ENCODE peak calls at places on chromosomes 11 and 22, in eight cellular contexts. V is A549; O is IMR-90; Y is HCT116; W is cardiac muscle cell; H is astrocyte of the spinal cord; J is CD8-positive, alpha-beta T cell; Q is epithelial cell of proximal tubule. F is an unnamed sample.

GRCh38 chr22:26892401-26893033 is 235.1 kb downstream of the MIAT start:
- DNase-seq in V (no peak), O (no peak), Y (no peak), W (no peak), H (no peak), J (no peak), Q (no peak), F (no peak)

GRCh38 chr22:47154621-47155081 is 392.2 kb downstream of the TBC1D22A start:
- DNase-seq in V (no peak), O (peak), Y (no peak), W (peak), H (peak), J (no peak), Q (no peak), F (no peak)

GRCh38 chr11:1491379-1491778 is 4.8 kb upstream of the MOB2 start:
- DNase-seq in V (no peak), O (no peak), Y (no peak), W (no peak), H (no peak), J (no peak), Q (no peak), F (no peak)

GRCh38 chr11:76788661-76789442 is 5.7 kb downstream of the TSKU start:
- DNase-seq in V (no peak), O (no peak), Y (peak), W (no peak), H (no peak), J (no peak), Q (no peak), F (no peak)

GRCh38 chr11:128484172-128484571 is 103.2 kb downstream of the ETS1 start:
- DNase-seq in V (no peak), O (no peak), Y (no peak), W (no peak), H (no peak), J (no peak), Q (no peak), F (peak)

GRCh38 chr22:20787746-20788626 is 14.1 kb downstream of the SERPIND1 start:
- DNase-seq in V (no peak), O (no peak), Y (no peak), W (no peak), H (no peak), J (no peak), Q (no peak), F (no peak)

GRCh38 chr22:49961601-49962011 is 1.0 kb downstream of the PIM3 start:
- DNase-seq in V (no peak), O (no peak), Y (no peak), W (peak), H (peak), J (peak), Q (no peak), F (peak)

GRCh38 chr22:44068422-44069191 is 44.5 kb downstream of the PARVB start:
- DNase-seq in V (no peak), O (no peak), Y (no peak), W (no peak), H (no peak), J (no peak), Q (no peak), F (no peak)

GRCh38 chr11:6817668-6818067 is 18.2 kb upstream of the OR6A2 start:
- DNase-seq in V (no peak), O (peak), Y (no peak), W (no peak), H (no peak), J (no peak), Q (no peak), F (peak)

GRCh38 chr11:86996953-86997570 is 40.7 kb upstream of the TMEM135 start:
- DNase-seq in V (no peak), O (no peak), Y (no peak), W (no peak), H (no peak), J (no peak), Q (no peak), F (no peak)

GRCh38 chr22:17339095-17339693 is 30.1 kb upstream of the CECR2 start:
- DNase-seq in V (no peak), O (no peak), Y (no peak), W (peak), H (no peak), J (no peak), Q (no peak), F (no peak)

GRCh38 chr11:79090191-79090590 is 350.6 kb downstream of the TENM4 start:
- DNase-seq in V (no peak), O (no peak), Y (no peak), W (no peak), H (no peak), J (no peak), Q (no peak), F (no peak)

GRCh38 chr11:65064847-65065240 is 6.5 kb upstream of the NAALADL1 start:
- DNase-seq in V (no peak), O (no peak), Y (no peak), W (no peak), H (no peak), J (no peak), Q (no peak), F (no peak)

GRCh38 chr22:48178536-48178935 is 1416.1 kb downstream of the TBC1D22A start:
- DNase-seq in V (no peak), O (no peak), Y (no peak), W (no peak), H (no peak), J (no peak), Q (no peak), F (no peak)

GRCh38 chr22:23233746-23234408 is 53.6 kb downstream of the BCR start:
- DNase-seq in V (no peak), O (peak), Y (no peak), W (peak), H (peak), J (no peak), Q (no peak), F (no peak)

GRCh38 chr11:112656772-112657428 is 304.3 kb upstream of the NCAM1 start:
- DNase-seq in V (no peak), O (peak), Y (peak), W (peak), H (peak), J (no peak), Q (no peak), F (no peak)

GRCh38 chr22:30879398-30879797 is 89.2 kb downstream of the MORC2 start:
- DNase-seq in V (no peak), O (no peak), Y (no peak), W (no peak), H (no peak), J (no peak), Q (no peak), F (no peak)

GRCh38 chr11:19846654-19847330 is 134.2 kb downstream of the NAV2 start:
- DNase-seq in V (no peak), O (peak), Y (no peak), W (peak), H (peak), J (no peak), Q (no peak), F (peak)

GRCh38 chr11:35050596-35050995 is 88.4 kb upstream of the CD44 start:
- DNase-seq in V (no peak), O (no peak), Y (no peak), W (no peak), H (no peak), J (no peak), Q (no peak), F (no peak)

GRCh38 chr11:119149371-119150275 is 771 bp downstream of the ABCG4 start:
- DNase-seq in V (no peak), O (no peak), Y (no peak), W (peak), H (no peak), J (peak), Q (no peak), F (peak)

GRCh38 chr11:35011389-35011788 is 95.0 kb downstream of the PDHX start:
- DNase-seq in V (no peak), O (peak), Y (no peak), W (peak), H (peak), J (no peak), Q (no peak), F (no peak)

GRCh38 chr11:76838422-76839068 is 22.2 kb upstream of the ACER3 start:
- DNase-seq in V (peak), O (no peak), Y (no peak), W (peak), H (no peak), J (no peak), Q (no peak), F (peak)

GRCh38 chr11:76667271-76667818 is 3.2 kb downstream of the LRRC32 start:
- DNase-seq in V (no peak), O (no peak), Y (no peak), W (no peak), H (no peak), J (no peak), Q (no peak), F (no peak)

GRCh38 chr11:1131033-1131911 is 26.5 kb upstream of the MUC5AC start:
- DNase-seq in V (no peak), O (no peak), Y (no peak), W (no peak), H (no peak), J (no peak), Q (no peak), F (peak)

GRCh38 chr22:49899530-49899929 is 18.7 kb downstream of the ALG12 start:
- DNase-seq in V (no peak), O (no peak), Y (no peak), W (no peak), H (no peak), J (no peak), Q (no peak), F (no peak)

GRCh38 chr11:79438631-79439429 is 2.0 kb downstream of the TENM4 start:
- DNase-seq in V (no peak), O (peak), Y (no peak), W (peak), H (peak), J (no peak), Q (no peak), F (peak)

GRCh38 chr11:133227674-133228111 is 304.6 kb downstream of the OPCML start:
- DNase-seq in V (no peak), O (no peak), Y (no peak), W (no peak), H (no peak), J (no peak), Q (no peak), F (peak)

GRCh38 chr11:98740335-98740734 is 280.4 kb upstream of the CNTN5 start:
- DNase-seq in V (no peak), O (no peak), Y (no peak), W (peak), H (no peak), J (no peak), Q (no peak), F (no peak)

GRCh38 chr11:15170170-15170569 is 55.4 kb downstream of the INSC start:
- DNase-seq in V (no peak), O (peak), Y (no peak), W (no peak), H (no peak), J (no peak), Q (no peak), F (no peak)

GRCh38 chr11:20584093-20584774 is 15.2 kb upstream of the SLC6A5 start:
- DNase-seq in V (no peak), O (no peak), Y (no peak), W (no peak), H (no peak), J (no peak), Q (no peak), F (no peak)

GRCh38 chr22:40265783-40266182 is 80.5 kb upstream of the ADSL start:
- DNase-seq in V (no peak), O (no peak), Y (no peak), W (no peak), H (no peak), J (no peak), Q (no peak), F (no peak)

DNA sequence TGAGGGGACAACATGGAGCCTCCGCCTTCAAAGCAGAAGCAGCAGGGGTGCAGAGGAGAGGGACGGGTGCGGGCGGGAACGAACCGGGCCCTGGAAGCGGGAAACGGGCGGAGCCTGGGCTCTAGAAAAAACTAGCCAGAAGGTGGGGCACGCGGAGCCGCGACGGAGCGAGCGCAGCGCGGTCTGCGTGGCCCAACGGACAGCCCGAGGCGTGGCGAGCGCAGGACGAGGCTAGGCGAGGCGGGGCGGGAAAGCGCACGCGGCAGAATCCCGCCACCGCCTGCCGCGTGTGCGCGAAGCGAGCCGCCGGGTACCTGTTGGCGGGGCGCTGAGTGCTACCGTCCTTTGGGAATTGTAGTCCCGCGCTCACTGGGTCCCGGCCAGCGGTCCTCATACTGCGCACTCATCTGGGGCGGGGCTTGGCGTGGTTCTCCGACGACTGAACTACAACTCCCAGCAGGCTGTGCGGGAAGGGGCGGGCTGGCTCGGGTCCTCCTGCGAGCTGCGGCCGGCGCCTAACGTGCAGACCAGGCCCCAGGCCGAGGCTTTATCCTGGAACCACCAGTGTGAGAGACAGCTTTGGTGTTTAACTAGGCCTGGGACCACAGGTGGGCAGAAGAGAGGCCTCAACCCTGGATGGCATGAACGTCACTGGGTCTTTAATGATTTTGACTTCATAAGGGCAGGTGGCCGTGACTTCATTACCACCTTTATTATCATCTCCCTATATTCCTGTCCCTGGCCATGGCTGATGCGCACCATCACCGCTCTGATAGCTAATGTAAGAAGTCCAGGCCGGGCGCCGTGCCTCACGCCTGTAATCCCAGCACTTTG is at the start of gene ATL3:
- DNase-seq in V (peak), O (peak), Y (peak), W (peak), H (peak), J (peak), Q (peak), F (peak)
- TF ChIP-seq CTCF in V (no peak), O (peak), Y (no peak), W (peak), H (peak), J (no peak), Q (no peak), F (peak)

GRCh38 chr11:125132071-125132470 is 20.6 kb upstream of the TMEM218 start:
- DNase-seq in V (no peak), O (peak), Y (no peak), W (peak), H (no peak), J (no peak), Q (no peak), F (no peak)

GRCh38 chr11:125123947-125124633 is 12.7 kb upstream of the TMEM218 start:
- DNase-seq in V (peak), O (peak), Y (peak), W (peak), H (peak), J (no peak), Q (no peak), F (peak)

GRCh38 chr11:125128450-125128849 is 17.0 kb upstream of the TMEM218 start:
- DNase-seq in V (no peak), O (peak), Y (no peak), W (peak), H (peak), J (no peak), Q (no peak), F (no peak)

GRCh38 chr11:125132586-125132985 is 21.2 kb upstream of the TMEM218 start:
- DNase-seq in V (no peak), O (peak), Y (no peak), W (no peak), H (peak), J (no peak), Q (no peak), F (no peak)

GRCh38 chr11:125129316-125129990 is 18.0 kb upstream of the TMEM218 start:
- DNase-seq in V (no peak), O (no peak), Y (no peak), W (no peak), H (no peak), J (no peak), Q (no peak), F (no peak)
- TF ChIP-seq CTCF in V (no peak), O (no peak), Y (no peak), W (no peak), H (no peak), J (no peak), Q (no peak), F (no peak)

GRCh38 chr22:19068784-19069271 is 53.4 kb downstream of the DGCR2 start:
- DNase-seq in V (no peak), O (no peak), Y (no peak), W (no peak), H (no peak), J (no peak), Q (no peak), F (no peak)
- TF ChIP-seq CTCF in V (no peak), O (no peak), Y (no peak), W (no peak), H (no peak), J (no peak), Q (no peak), F (no peak)

GRCh38 chr11:74449369-74449931 is 17.9 kb downstream of the KCNE3 start:
- DNase-seq in V (peak), O (peak), Y (peak), W (peak), H (peak), J (peak), Q (no peak), F (peak)
- TF ChIP-seq CTCF in V (peak), O (peak), Y (peak), W (peak), H (peak), J (peak), Q (peak), F (peak)

GRCh38 chr11:71488086-71488967 is 35.3 kb downstream of the NADSYN1 start:
- DNase-seq in V (peak), O (peak), Y (no peak), W (peak), H (peak), J (no peak), Q (no peak), F (peak)
- TF ChIP-seq CTCF in V (no peak), O (no peak), Y (no peak), W (no peak), H (no peak), J (no peak), Q (no peak), F (no peak)

GRCh38 chr11:67120881-67121710 is 2.0 kb downstream of the KDM2A start:
- DNase-seq in V (no peak), O (peak), Y (no peak), W (peak), H (peak), J (no peak), Q (no peak), F (no peak)

GRCh38 chr11:67118059-67118766 is 850 bp upstream of the KDM2A start:
- DNase-seq in V (peak), O (no peak), Y (no peak), W (peak), H (no peak), J (peak), Q (no peak), F (peak)

GRCh38 chr11:67120456-67120855 is 1.4 kb downstream of the KDM2A start:
- DNase-seq in V (no peak), O (no peak), Y (no peak), W (no peak), H (no peak), J (no peak), Q (no peak), F (no peak)

GRCh38 chr11:67118801-67119576 is at the start of gene KDM2A:
- DNase-seq in V (peak), O (peak), Y (peak), W (peak), H (peak), J (peak), Q (peak), F (peak)

DNA sequence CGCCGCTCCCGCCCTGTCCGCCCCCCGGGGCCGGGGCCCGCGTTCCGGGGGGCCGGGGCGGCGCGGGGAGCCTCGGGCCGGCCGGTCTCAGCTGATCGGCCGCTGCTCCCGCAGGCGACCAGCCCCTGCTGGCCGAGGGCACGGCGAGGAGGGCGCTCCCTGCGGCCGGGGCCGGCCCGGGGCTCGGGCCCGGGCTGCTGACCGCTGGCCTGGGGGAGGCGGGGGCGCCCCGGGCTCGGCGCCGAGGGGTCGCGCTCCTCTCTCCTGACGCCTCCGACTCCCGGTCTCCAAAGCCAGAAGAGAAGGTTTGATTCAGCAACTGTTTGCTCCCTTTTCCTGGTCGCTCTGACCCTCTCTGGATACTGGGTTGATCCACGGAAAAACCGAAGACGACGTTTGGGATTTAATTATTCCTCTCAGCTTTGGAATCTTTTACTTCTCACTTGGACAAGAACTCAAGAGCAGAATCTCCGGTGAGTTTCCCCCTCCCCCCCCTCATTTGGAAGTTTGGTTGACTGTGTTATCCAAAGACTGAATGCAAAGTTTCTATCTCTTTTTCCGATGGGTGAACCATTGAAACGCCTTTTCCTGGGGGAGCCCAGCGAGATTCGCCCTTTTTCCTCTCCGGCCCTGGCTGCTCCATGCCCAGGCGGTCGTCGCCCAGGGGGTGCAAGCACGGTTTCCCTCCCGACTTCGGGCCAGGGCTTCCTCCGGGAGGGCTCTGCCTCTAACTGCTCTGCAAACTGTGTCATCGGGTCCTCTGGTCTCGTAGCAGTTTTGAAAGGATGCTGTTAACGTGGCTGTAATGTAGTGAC is 721 bp downstream of the KDM2A start:
- DNase-seq in V (peak), O (no peak), Y (no peak), W (peak), H (no peak), J (peak), Q (no peak), F (peak)
- TF ChIP-seq CTCF in V (no peak), O (peak), Y (no peak), W (no peak), H (no peak), J (no peak), Q (peak), F (no peak)

GRCh38 chr11:61752117-61752924 is at the start of gene MYRF:
- DNase-seq in V (peak), O (peak), Y (no peak), W (peak), H (no peak), J (peak), Q (no peak), F (peak)
- TF ChIP-seq CTCF in V (peak), O (peak), Y (no peak), W (peak), H (peak), J (peak), Q (peak), F (peak)